ENCODE peak calls at places on chromosomes 1 and 21, in five cellular contexts. B is activated naive CD8-positive, alpha-beta T cell treated with anti-CD3 and anti-CD28 coated beads for 36 hours; Y is GM10248; T is substantia nigra; K is NCI-H1930. H is an unnamed sample.

GRCh38 chr1:31243451-31244286 is 4.0 kb upstream of the NKAIN1 start:
- DNase-seq in T (no peak), Y (no peak), B (no peak), K (no peak), H (no peak)

GRCh38 chr1:183302452-183303324 is 115.5 kb downstream of the NMNAT2 start:
- DNase-seq in Y (no peak), B (no peak), K (no peak), T (no peak), H (no peak)

GRCh38 chr1:235708390-235708962 is 58.9 kb upstream of the GNG4 start:
- DNase-seq in Y (no peak), T (no peak), K (no peak), B (no peak), H (no peak)

GRCh38 chr1:242739246-242739645 is 214.7 kb upstream of the PLD5 start:
- DNase-seq in B (no peak), Y (no peak), T (no peak), K (no peak), H (no peak)

GRCh38 chr1:24899581-24900485 is 30.2 kb downstream of the RUNX3 start:
- DNase-seq in Y (peak), K (no peak), B (no peak), T (no peak), H (no peak)

GRCh38 chr1:62062087-62062486 is 132.6 kb upstream of the L1TD1 start:
- DNase-seq in Y (no peak), T (no peak), B (no peak), K (no peak), H (no peak)

GRCh38 chr1:169368406-169368769 is 393 bp downstream of the BLZF1 start:
- DNase-seq in B (peak), Y (peak), K (no peak), T (no peak), H (peak)

GRCh38 chr1:160777486-160778089 is 18.4 kb upstream of the LY9 start:
- DNase-seq in Y (peak), T (no peak), K (peak), B (peak), H (peak)

GRCh38 chr1:86137458-86137857 is 19.1 kb downstream of the COL24A1 start:
- DNase-seq in Y (no peak), T (no peak), K (no peak), B (no peak), H (no peak)

GRCh38 chr1:81237531-81238528 is 562.9 kb upstream of the ADGRL2 start:
- DNase-seq in T (no peak), B (no peak), Y (no peak), K (no peak), H (no peak)

GRCh38 chr1:213820362-213821149 is 167.2 kb upstream of the PROX1 start:
- DNase-seq in Y (no peak), T (no peak), K (no peak), B (no peak), H (no peak)

GRCh38 chr1:21451212-21451611 is 11.3 kb downstream of the NBPF3 start:
- DNase-seq in T (no peak), B (no peak), Y (no peak), K (no peak), H (no peak)

GRCh38 chr1:56866656-56867055 is 12.1 kb downstream of the C8A start:
- DNase-seq in Y (no peak), K (no peak), T (no peak), B (no peak), H (no peak)

GRCh38 chr1:167409183-167409582 is 109.1 kb downstream of the CD247 start:
- DNase-seq in B (no peak), K (no peak), Y (no peak), T (no peak), H (no peak)

GRCh38 chr1:150477320-150477719 is 9.9 kb upstream of the TARS2 start:
- DNase-seq in Y (no peak), B (no peak), T (no peak), K (no peak), H (no peak)

GRCh38 chr1:212166296-212167039 is 118.7 kb upstream of the PPP2R5A start:
- DNase-seq in T (no peak), B (no peak), K (no peak), Y (no peak), H (no peak)

GRCh38 chr1:32470991-32471694 is 6.3 kb downstream of the ZBTB8B start:
- DNase-seq in Y (peak), T (peak), K (no peak), B (peak), H (no peak)

GRCh38 chr21:17343055-17343454 is 169.8 kb upstream of the CXADR start:
- DNase-seq in Y (no peak), B (no peak), K (no peak), T (no peak), H (peak)

GRCh38 chr1:217721692-217722091 is 90.5 kb downstream of the SPATA17 start:
- DNase-seq in T (no peak), B (no peak), K (no peak), Y (no peak), H (no peak)

GRCh38 chr1:168628807-168629206 is 52.4 kb downstream of the XCL1 start:
- DNase-seq in B (no peak), T (no peak), K (no peak), Y (no peak), H (no peak)

GRCh38 chr1:27488523-27489138 is 1.3 kb downstream of the WASF2 start:
- DNase-seq in T (no peak), K (no peak), Y (no peak), B (no peak), H (peak)

GRCh38 chr21:35922618-35923017 is 137.7 kb downstream of the SETD4 start:
- DNase-seq in B (no peak), Y (no peak), K (no peak), T (no peak), H (no peak)

GRCh38 chr1:64836792-64837191 is 91.9 kb downstream of the RAVER2 start:
- DNase-seq in T (no peak), K (no peak), B (no peak), Y (no peak), H (no peak)

GRCh38 chr1:45444609-45445131 is 46.3 kb downstream of the TESK2 start:
- DNase-seq in T (no peak), Y (no peak), K (no peak), B (no peak), H (no peak)

GRCh38 chr1:66925558-66925910 is 744 bp downstream of the MIER1 start:
- DNase-seq in T (no peak), Y (no peak), B (no peak), K (no peak), H (no peak)

GRCh38 chr1:154178856-154179811 is 12.8 kb downstream of the TPM3 start:
- DNase-seq in T (no peak), Y (no peak), K (no peak), B (no peak), H (no peak)

GRCh38 chr1:78543941-78544630 is 53.3 kb downstream of the PTGFR start:
- DNase-seq in K (no peak), B (no peak), Y (no peak), T (no peak), H (no peak)

GRCh38 chr1:117860906-117861610 is 68.4 kb downstream of the GDAP2 start:
- DNase-seq in B (no peak), Y (no peak), K (no peak), T (no peak), H (no peak)

GRCh38 chr1:53462769-53463501 is 3.7 kb downstream of the DMRTB1 start:
- DNase-seq in T (no peak), Y (peak), B (no peak), K (no peak), H (no peak)

GRCh38 chr1:83959824-83960441 is 39.0 kb downstream of the TTLL7 start:
- DNase-seq in Y (no peak), B (no peak), K (no peak), T (no peak), H (no peak)

GRCh38 chr1:11062965-11063401 is 3.2 kb upstream of the SRM start:
- DNase-seq in K (no peak), T (no peak), B (peak), Y (peak), H (no peak)

GRCh38 chr1:79945391-79945790 is 938.9 kb upstream of the ADGRL4 start:
- DNase-seq in Y (no peak), T (no peak), B (no peak), K (no peak), H (no peak)